ENCODE peak calls at places on chromosomes 11 and 22, in eight cellular contexts. M, L, T, Z, H, X, Y and E are unnamed samples.

GRCh38 chr22:23243006-23243573 is 62.8 kb downstream of the BCR start:
- DNase-seq in M (no peak), L (no peak), T (no peak), Z (peak; percentile 68), H (peak; percentile 64), X (no peak), Y (peak; percentile 41), E (no peak)

GRCh38 chr11:47551086-47551485 is 1.8 kb downstream of the CELF1 start:
- DNase-seq in M (no peak), L (peak; percentile 37), T (peak; percentile 58), Z (no peak), H (no peak), X (peak; percentile 57), Y (no peak), E (peak; percentile 48)

GRCh38 chr11:34013893-34014571 is 37.5 kb upstream of the CAPRIN1 start:
- DNase-seq in M (no peak), L (no peak), T (no peak), Z (no peak), H (no peak), X (no peak), Y (no peak), E (no peak)

GRCh38 chr22:45876136-45877035 is 100.6 kb downstream of the WNT7B start:
- DNase-seq in M (no peak), L (no peak), T (no peak), Z (no peak), H (no peak), X (no peak), Y (no peak), E (no peak)

GRCh38 chr11:65574963-65575567 is 788 bp upstream of the EHBP1L1 start:
- DNase-seq in M (no peak), L (no peak), T (no peak), Z (no peak), H (no peak), X (no peak), Y (no peak), E (no peak)

GRCh38 chr11:34830648-34831047 is 85.5 kb downstream of the APIP start:
- DNase-seq in M (no peak), L (peak; percentile 30), T (no peak), Z (no peak), H (no peak), X (no peak), Y (no peak), E (peak; percentile 21)

GRCh38 chr11:66279092-66279797 is 1.3 kb downstream of the CNIH2 start:
- DNase-seq in M (no peak), L (peak; percentile 48), T (no peak), Z (no peak), H (no peak), X (no peak), Y (no peak), E (no peak)

GRCh38 chr11:102955624-102956023 is at the start of gene MMP13:
- DNase-seq in M (no peak), L (no peak), T (no peak), Z (no peak), H (no peak), X (no peak), Y (no peak), E (no peak)

GRCh38 chr11:12731841-12732336 is 57.7 kb downstream of the TEAD1 start:
- DNase-seq in M (peak; percentile 15), L (no peak), T (no peak), Z (no peak), H (no peak), X (no peak), Y (no peak), E (peak; percentile 54)

GRCh38 chr22:27990451-27990840 is 71.4 kb upstream of the PITPNB start:
- DNase-seq in M (no peak), L (no peak), T (no peak), Z (no peak), H (peak; percentile 26), X (no peak), Y (no peak), E (no peak)

GRCh38 chr11:2089536-2090165 is 49.5 kb downstream of the IGF2 start:
- DNase-seq in M (peak; percentile 73), L (peak; percentile 76), T (peak; percentile 76), Z (no peak), H (peak; percentile 95), X (peak; percentile 54), Y (no peak), E (peak; percentile 11)

GRCh38 chr11:119615879-119616190 is 113.2 kb downstream of the NECTIN1 start:
- DNase-seq in M (no peak), L (no peak), T (no peak), Z (no peak), H (no peak), X (no peak), Y (no peak), E (no peak)

GRCh38 chr11:3088806-3089205 is 31.6 kb upstream of the CARS1 start:
- DNase-seq in M (no peak), L (no peak), T (no peak), Z (no peak), H (no peak), X (no peak), Y (no peak), E (no peak)

GRCh38 chr22:24434472-24435322 is 7.3 kb downstream of the ADORA2A start:
- DNase-seq in M (no peak), L (peak; percentile 17), T (no peak), Z (no peak), H (no peak), X (no peak), Y (peak; percentile 92), E (no peak)

GRCh38 chr11:122242731-122243130 is 126.7 kb upstream of the BLID start:
- DNase-seq in M (no peak), L (no peak), T (no peak), Z (no peak), H (no peak), X (no peak), Y (no peak), E (no peak)

GRCh38 chr22:50440544-50441249 is 34.1 kb downstream of the SBF1 start:
- DNase-seq in M (no peak), L (no peak), T (no peak), Z (no peak), H (no peak), X (no peak), Y (no peak), E (no peak)

DNA sequence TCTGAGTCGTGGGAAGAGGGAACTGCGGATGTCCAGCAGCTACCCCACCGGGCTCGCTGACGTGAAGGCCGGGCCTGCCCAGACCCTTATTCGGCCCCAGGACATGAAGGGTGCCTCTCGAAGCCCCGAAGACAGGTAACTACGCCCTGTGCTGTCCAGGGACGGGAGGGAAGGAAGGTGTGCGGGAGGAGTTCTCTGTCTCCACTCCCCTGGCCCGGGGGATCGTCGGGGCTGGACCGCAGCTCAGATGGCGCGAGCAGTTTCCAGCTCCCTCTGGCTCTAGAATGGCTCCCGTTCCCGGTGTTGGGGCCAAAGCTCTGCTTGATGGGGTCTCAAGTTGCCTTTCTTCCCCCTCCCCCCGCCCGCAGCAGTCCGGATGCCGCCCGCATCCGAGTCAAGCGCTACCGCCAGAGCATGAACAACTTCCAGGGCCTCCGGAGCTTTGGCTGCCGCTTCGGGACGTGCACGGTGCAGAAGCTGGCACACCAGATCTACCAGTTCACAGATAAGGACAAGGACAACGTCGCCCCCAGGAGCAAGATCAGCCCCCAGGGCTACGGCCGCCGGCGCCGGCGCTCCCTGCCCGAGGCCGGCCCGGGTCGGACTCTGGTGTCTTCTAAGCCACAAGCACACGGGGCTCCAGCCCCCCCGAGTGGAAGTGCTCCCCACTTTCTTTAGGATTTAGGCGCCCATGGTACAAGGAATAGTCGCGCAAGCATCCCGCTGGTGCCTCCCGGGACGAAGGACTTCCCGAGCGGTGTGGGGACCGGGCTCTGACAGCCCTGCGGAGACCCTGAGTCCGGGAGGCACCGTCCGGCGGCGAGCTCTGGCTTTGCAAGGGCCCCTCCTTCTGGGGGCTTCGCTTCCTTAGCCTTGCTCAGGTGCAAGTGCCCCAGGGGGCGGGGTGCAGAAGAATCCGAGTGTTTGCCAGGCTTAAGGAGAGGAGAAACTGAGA is 1.4 kb downstream of the ADM start:
- DNase-seq in M (no peak), L (peak; percentile 64), T (peak; percentile 38), Z (no peak), H (no peak), X (no peak), Y (no peak), E (peak; percentile 32)
- TF ChIP-seq CTCF in M (no peak), L (no peak), T (no peak), Z (no peak), H (no peak), X (no peak), Y (no peak), E (no peak)

DNA sequence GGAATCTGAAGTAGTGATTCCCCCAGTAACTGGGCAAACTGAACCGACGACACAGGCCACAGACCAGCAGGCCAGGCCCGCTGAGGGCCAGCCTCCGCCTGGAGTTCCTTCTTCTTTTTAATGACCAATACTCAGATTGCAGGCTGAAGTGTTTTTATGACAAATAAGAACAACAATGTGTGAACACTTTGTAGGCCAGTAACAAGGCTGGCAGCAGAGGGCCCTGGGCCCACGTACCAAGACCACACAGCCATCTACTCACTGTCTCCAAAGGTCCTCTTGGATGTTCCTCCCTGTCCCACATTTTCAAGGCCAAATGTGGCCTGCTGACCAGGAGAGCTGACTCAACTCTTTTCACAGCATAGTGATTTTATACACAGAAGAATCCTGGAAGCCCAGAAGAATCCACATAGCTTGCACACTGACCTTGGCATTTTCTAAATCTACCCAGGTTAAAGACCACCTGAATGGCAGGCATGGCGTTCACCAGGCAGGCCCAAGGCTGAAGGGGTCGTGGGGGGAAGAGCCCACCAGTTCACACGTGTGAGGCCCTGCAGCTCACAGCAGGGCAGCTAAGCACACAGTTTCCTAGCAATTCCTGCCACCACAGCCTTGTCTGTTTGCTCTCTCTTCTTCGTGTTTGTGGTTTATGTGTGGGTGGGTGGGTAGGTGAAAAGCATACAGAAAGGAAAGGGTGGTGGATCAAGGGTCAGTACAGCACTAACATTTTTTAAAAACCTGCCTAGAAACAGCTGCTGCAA is 13.3 kb downstream of the SMCO4 start:
- DNase-seq in M (no peak), L (no peak), T (no peak), Z (no peak), H (no peak), X (peak; percentile 74), Y (no peak), E (peak; percentile 41)
- TF ChIP-seq RAD21 in M (no peak), L (no peak), T (no peak), Z (no peak), H (no peak), X (no peak), Y (no peak), E (no peak)

DNA sequence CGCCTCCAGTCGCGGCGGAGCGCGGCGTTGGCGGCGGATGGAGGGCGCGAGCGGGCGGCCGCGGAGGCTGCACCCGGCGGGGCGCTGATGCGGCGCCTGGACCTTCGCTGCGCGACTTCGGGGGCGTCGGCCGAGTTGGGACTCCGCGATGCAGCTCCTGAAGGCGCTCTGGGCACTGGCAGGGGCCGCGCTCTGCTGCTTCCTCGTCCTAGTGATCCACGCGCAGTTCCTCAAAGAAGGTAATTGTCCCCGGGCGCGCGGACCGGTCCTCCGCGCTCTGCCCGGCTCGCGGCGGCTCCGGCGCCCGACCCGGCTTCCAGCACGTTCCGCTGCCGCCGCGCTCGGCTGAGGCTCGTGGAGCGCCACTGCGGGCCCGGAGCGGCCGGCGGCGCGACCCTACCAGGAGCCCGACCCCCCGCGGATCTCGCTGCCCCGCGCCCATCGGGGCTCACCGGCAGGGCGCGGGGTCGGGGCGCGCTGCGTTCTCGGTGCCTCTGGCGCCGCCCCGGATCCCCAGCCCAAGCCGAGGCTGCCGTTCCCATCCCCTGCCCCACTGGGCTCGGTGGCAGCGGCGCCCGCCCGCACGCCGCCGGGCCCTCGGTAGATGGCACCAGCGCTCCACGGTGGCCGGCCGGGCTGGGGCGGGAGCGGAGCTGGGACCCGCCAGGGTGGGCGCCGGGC is 1251.2 kb downstream of the BRD1 start:
- DNase-seq in M (no peak), L (peak; percentile 88), T (no peak), Z (no peak), H (no peak), X (no peak), Y (no peak), E (no peak)
- TF ChIP-seq CTCF in M (no peak), L (peak; percentile 22), T (peak; percentile 59), Z (peak; percentile 66), H (no peak), X (peak; percentile 67), Y (no peak), E (no peak)

GRCh38 chr11:110433393-110434333 is 3.9 kb downstream of the FDX1 start:
- DNase-seq in M (no peak), L (peak; percentile 39), T (peak; percentile 16), Z (no peak), H (peak; percentile 32), X (peak; percentile 6), Y (no peak), E (peak; percentile 42)
- TF ChIP-seq RAD21 in M (peak; percentile 59), L (peak; percentile 62), T (peak; percentile 58), Z (peak; percentile 53), H (peak; percentile 64), X (no peak), Y (peak; percentile 50), E (peak; percentile 32)